ENCODE peak calls at places on chromosome 1, in seven cellular contexts. W is fibroblast of mammary gland; D is CD8-positive, alpha-beta T cell; L is choroid plexus epithelial cell; M is nephron progenitor cell; X is AG09319; Q is cardiac muscle cell. B is an unnamed sample.

GRCh38 chr1:193729429-193729828 is 543.0 kb upstream of the B3GALT2 start:
- DNase-seq in Q (peak), L (peak), W (no peak), D (no peak), M (no peak), X (no peak), B (no peak)

GRCh38 chr1:185512442-185512841 is 195.4 kb upstream of the IVNS1ABP start:
- DNase-seq in W (no peak), X (no peak), M (no peak), Q (no peak), D (no peak), L (no peak), B (no peak)

GRCh38 chr1:202207292-202207691 is 13.7 kb downstream of the LGR6 start:
- DNase-seq in Q (peak), W (peak), X (peak), D (no peak), M (no peak), L (peak), B (no peak)

GRCh38 chr1:115237507-115237906 is 100.5 kb downstream of the NGF start:
- DNase-seq in M (no peak), Q (no peak), X (no peak), L (no peak), W (peak), D (no peak), B (no peak)

GRCh38 chr1:97849350-97850339 is 71.2 kb downstream of the DPYD start:
- DNase-seq in Q (peak), X (peak), M (no peak), L (peak), D (no peak), W (peak), B (no peak)

GRCh38 chr1:110951161-110951560 is 12.6 kb downstream of the LRIF1 start:
- DNase-seq in D (no peak), M (no peak), W (no peak), Q (no peak), L (no peak), X (no peak), B (no peak)

GRCh38 chr1:21622466-21623315 is 46.5 kb downstream of the RAP1GAP start:
- DNase-seq in X (no peak), M (peak), D (peak), L (no peak), Q (peak), W (no peak), B (peak)

GRCh38 chr1:89692601-89693503 is 59.9 kb downstream of the LRRC8C start:
- DNase-seq in M (no peak), Q (peak), W (no peak), X (no peak), L (peak), D (no peak), B (peak)

GRCh38 chr1:40712405-40712944 is 21.0 kb downstream of the NFYC start:
- DNase-seq in D (no peak), W (no peak), Q (no peak), M (no peak), X (no peak), L (no peak), B (no peak)

GRCh38 chr1:233796146-233796798 is 108.2 kb upstream of the SLC35F3 start:
- DNase-seq in Q (no peak), W (no peak), X (no peak), L (no peak), M (peak), D (no peak), B (no peak)

GRCh38 chr1:1087351-1088035 is 13.4 kb upstream of the RNF223 start:
- DNase-seq in Q (no peak), L (no peak), W (no peak), M (no peak), D (no peak), X (no peak), B (no peak)

GRCh38 chr1:194288284-194288683 is 1101.9 kb upstream of the B3GALT2 start:
- DNase-seq in Q (no peak), X (no peak), D (no peak), L (no peak), M (no peak), W (no peak), B (no peak)

GRCh38 chr1:153730468-153730988 is 2.7 kb downstream of the INTS3 start:
- DNase-seq in M (no peak), L (no peak), X (no peak), W (no peak), D (no peak), Q (no peak), B (no peak)

GRCh38 chr1:153723687-153724086 is 4.2 kb upstream of the INTS3 start:
- DNase-seq in W (no peak), M (no peak), Q (no peak), X (no peak), D (no peak), L (no peak), B (no peak)

GRCh38 chr1:153728305-153729066 is 636 bp downstream of the INTS3 start:
- DNase-seq in Q (peak), X (no peak), M (peak), D (peak), L (peak), W (peak), B (no peak)

DNA sequence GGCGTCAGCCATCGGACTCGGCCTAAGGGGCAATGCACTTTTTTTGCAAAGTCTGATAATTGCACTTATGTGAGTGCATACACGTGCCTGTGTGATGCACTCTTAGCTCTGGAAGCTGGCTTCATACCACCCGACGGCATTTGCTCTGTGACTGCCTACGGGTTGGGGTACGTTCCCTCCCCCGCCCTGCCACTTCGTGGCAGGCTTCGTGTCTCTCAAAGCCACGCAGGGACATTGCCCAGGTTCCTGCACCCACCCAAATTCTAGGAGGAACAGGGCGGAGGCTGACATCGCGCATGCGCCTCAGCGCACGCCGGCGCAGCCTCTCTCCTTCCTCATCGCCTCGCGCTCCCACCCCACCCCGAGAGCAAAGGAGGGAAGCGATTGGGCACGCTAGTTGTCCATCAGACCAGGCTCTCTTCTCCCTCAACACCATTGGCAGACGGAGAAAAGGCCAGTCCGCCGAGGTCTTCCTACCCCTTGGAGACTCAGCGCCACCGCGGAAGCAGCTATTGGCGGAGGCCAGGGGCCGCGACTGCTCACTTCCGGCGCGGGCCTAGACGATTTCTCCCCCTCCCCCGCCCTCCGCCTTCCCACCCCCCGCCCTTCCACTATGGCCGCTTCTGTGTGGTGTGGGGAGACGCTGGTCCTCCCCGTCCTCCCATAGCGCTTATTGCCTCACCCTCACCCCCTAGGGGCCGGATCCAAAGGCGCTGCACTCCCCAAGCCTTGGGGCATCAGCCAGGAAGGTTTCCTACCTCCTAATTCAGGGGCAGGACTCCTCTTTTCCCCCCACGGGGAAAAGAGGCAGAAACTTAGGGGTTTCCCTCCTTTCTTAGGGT is at the start of gene INTS3:
- DNase-seq in L (peak), M (peak), W (peak), X (peak), D (peak), Q (peak), B (peak)
- TF ChIP-seq CTCF in L (peak), M (no peak), W (no peak), X (no peak), D (no peak), Q (peak), B (no peak)

DNA sequence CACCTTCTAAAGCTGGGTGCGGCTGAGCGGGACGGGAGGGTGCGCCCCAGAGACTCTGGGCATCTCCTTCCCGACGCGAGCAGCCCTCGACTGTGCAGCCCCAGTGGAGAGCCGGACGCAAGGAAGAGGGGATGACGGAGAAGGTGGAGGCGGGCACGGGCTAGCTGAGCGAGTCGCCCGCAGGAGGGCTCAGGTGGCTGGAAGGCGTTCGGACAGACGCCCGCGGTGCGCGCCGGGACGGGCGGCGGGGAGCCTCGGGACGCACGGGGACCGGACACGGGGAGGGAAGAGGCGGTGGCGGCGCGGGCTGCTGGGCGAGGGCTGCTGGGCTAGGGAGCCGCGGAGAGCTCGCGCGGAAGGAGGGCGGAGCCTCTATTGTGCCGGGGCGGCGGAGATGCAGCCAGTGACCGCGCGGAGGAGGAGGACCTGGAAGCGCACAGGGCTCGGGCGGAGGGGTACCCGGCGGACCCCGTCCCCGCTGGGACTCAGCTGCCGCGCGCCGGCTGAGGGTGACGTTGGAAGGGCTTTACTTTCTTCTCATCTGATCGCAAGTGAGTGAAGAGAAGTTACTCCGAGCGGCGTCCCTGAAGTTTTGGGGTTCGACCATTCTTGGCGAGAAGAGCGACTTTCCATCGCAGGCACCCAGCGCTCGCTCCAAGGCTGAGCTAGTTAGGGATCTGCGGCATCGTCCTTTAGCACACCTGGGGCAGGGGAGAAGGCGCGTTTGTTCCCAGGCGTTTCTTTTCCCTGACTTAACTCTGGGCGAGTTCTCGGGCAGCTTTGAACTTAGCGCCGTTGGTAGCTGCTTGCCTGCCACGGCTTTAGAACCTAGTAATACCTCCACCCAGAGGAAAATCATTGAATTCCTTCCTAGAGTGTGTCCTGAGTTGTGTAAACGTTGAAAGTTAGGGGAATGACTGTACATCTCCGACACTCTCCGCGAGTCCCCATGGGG is at the start of gene OLFML2B:
- DNase-seq in X (no peak), Q (peak), W (peak), M (peak), L (peak), D (peak), B (peak)
- TF ChIP-seq CTCF in X (peak), Q (peak), W (peak), M (no peak), L (peak), D (no peak), B (no peak)

DNA sequence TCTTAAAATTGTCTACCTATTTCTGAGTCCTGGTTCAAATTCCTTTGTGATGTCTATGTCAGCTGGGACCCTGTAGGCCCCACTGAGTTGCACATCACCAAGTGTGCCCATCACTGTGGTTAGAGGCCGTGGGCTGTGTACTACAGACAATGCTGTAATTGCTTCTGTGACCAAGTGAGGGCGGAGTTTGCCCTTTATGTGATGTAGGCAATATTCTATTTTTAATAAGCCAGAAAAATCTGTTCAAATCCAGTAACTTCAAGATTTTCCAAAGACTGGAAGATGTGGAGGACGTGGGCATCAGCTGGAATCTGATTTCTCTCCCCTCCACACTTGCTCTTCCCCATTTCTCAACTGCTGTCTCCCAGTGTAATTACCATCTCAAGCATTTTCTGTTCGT is 215.4 kb downstream of the PBX1 start:
- DNase-seq in D (no peak), Q (no peak), L (no peak), W (peak), X (no peak), M (no peak), B (no peak)
- TF ChIP-seq CTCF in D (no peak), Q (no peak), L (peak), W (peak), X (no peak), M (no peak), B (no peak)

GRCh38 chr1:43074709-43075108 is 97.4 kb downstream of the EBNA1BP2 start:
- DNase-seq in L (no peak), Q (no peak), D (no peak), M (no peak), X (no peak), W (no peak), B (no peak)

GRCh38 chr1:43074244-43074643 is 97.8 kb downstream of the EBNA1BP2 start:
- DNase-seq in Q (no peak), L (no peak), D (no peak), W (no peak), X (no peak), M (no peak), B (no peak)

GRCh38 chr1:43072314-43072713 is 99.8 kb downstream of the EBNA1BP2 start:
- DNase-seq in Q (no peak), M (no peak), W (no peak), X (no peak), D (no peak), L (no peak), B (no peak)

GRCh38 chr1:43073490-43074230 is 98.4 kb downstream of the EBNA1BP2 start:
- DNase-seq in M (peak), X (peak), W (peak), D (peak), L (peak), Q (peak), B (peak)

DNA sequence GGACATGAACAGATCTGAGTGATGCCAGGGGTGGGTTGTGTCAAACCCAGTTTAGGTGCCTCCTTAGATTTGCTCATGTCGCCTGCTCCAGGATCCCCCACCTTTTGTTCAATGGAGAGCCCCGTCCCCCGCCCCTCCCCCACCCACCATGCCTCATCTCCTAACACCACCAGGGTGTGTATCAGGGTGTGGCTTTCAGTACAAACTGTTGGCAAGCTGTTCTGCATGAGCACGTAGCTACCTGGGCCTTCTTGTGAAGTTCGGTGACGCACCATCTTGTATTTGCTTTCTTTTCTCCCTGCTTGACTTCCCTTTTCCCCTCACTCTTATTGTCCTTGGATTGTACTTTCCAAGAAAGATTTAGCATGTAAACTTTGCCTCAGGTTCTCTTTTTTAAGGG is 94.8 kb downstream of the EBNA1BP2 start:
- DNase-seq in W (no peak), Q (no peak), L (no peak), M (no peak), D (no peak), X (no peak), B (no peak)
- TF ChIP-seq CTCF in W (no peak), Q (no peak), L (no peak), M (no peak), D (no peak), X (no peak), B (no peak)